ENCODE peak calls at places on chromosome 18, in ten cellular contexts. N, V, X, U, M, C, P, F, Z and K are unnamed samples.

GRCh38 chr18:51278045-51278649 is 80.7 kb upstream of the MEX3C start:
- DNase-seq in M (peak; percentile 44), F (peak; percentile 87), C (peak; percentile 27), P (peak; percentile 67), U (peak; percentile 37), V (peak; percentile 83), X (peak; percentile 53), Z (peak; percentile 57), N (peak; percentile 4), K (no peak)

GRCh38 chr18:46344416-46345180 is 240.4 kb downstream of the HAUS1 start:
- DNase-seq in Z (no peak), U (no peak), C (no peak), F (no peak), N (no peak), P (no peak), V (no peak), M (no peak), X (no peak), K (peak; percentile 38)

GRCh38 chr18:21897811-21898210 is 157.2 kb downstream of the MIB1 start:
- DNase-seq in F (peak; percentile 73), U (peak; percentile 63), M (no peak), C (peak; percentile 0), N (peak; percentile 20), X (peak; percentile 36), P (peak; percentile 26), Z (peak; percentile 41), V (peak; percentile 92), K (peak; percentile 70)

GRCh38 chr18:32714571-32715148 is 58.2 kb downstream of the KLHL14 start:
- DNase-seq in Z (peak; percentile 28), N (peak; percentile 48), V (peak; percentile 87), P (peak; percentile 54), U (peak; percentile 86), M (no peak), C (peak; percentile 62), F (peak; percentile 74), X (peak; percentile 82), K (peak; percentile 42)

GRCh38 chr18:45688834-45689233 is 35.1 kb upstream of the SLC14A1 start:
- DNase-seq in U (no peak), P (no peak), V (no peak), F (no peak), X (no peak), Z (no peak), C (no peak), M (peak; percentile 68), N (no peak), K (peak; percentile 51)

GRCh38 chr18:9337875-9338274 is 3.3 kb downstream of the TWSG1 start:
- DNase-seq in F (no peak), C (no peak), V (no peak), U (peak; percentile 87), N (no peak), M (no peak), Z (no peak), P (no peak), X (peak; percentile 53), K (peak; percentile 33)

GRCh38 chr18:36811430-36811829 is 17.4 kb downstream of the TPGS2 start:
- DNase-seq in P (no peak), M (no peak), C (no peak), Z (no peak), U (no peak), N (no peak), X (no peak), F (no peak), V (no peak), K (no peak)

GRCh38 chr18:77147418-77147852 is 14.9 kb upstream of the MBP start:
- DNase-seq in U (peak; percentile 65), V (no peak), N (no peak), P (no peak), Z (no peak), M (peak; percentile 57), X (peak; percentile 81), F (no peak), C (no peak), K (no peak)